ENCODE peak calls at places on chromosome 10, in seven cellular contexts. E is neuronal stem cell, D is fibroblast of lung, N is keratinocyte, T is K562, G is colonic mucosa, O is Karpas-422. Q is an unnamed sample. For H3K27me3 and H3K4me1, the result is how much of the 10 kb centered on the place peaks cover.

GRCh38 chr10:43133196-43133808 is 4.9 kb upstream of the CSGALNACT2 start:
- DNase-seq in D (peak), O (no peak), T (no peak), G (peak), E (no peak), N (no peak), Q (no peak)

GRCh38 chr10:52949899-52950298 is 177.3 kb upstream of the MBL2 start:
- DNase-seq in D (no peak), N (no peak), G (no peak), O (no peak), E (no peak), T (no peak), Q (no peak)

GRCh38 chr10:74039561-74040145 is 41.7 kb downstream of the VCL start:
- DNase-seq in O (no peak), T (peak), G (no peak), D (peak), N (no peak), E (no peak), Q (peak)

GRCh38 chr10:11180228-11180627 is 162.6 kb downstream of the CELF2 start:
- DNase-seq in O (no peak), T (peak), E (no peak), N (no peak), G (no peak), D (no peak), Q (no peak)

GRCh38 chr10:120727001-120727400 is 124.2 kb upstream of the WDR11 start:
- DNase-seq in T (no peak), N (no peak), D (peak), E (no peak), O (no peak), G (no peak), Q (peak)

GRCh38 chr10:70760271-70760787 is 24.8 kb downstream of the TBATA start:
- DNase-seq in T (no peak), N (no peak), D (no peak), G (no peak), O (no peak), E (no peak), Q (no peak)

GRCh38 chr10:122475130-122475529 is 13.8 kb downstream of the HTRA1 start:
- DNase-seq in D (no peak), N (no peak), T (no peak), G (no peak), O (no peak), E (no peak), Q (no peak)

GRCh38 chr10:45422207-45422606 is 48.2 kb downstream of the ALOX5 start:
- DNase-seq in N (no peak), T (no peak), O (no peak), G (no peak), D (no peak), E (no peak), Q (no peak)

GRCh38 chr10:22620140-22620857 is 94.1 kb downstream of the PIP4K2A start:
- DNase-seq in D (peak), N (peak), G (peak), O (no peak), T (peak), E (no peak), Q (peak)

GRCh38 chr10:29203432-29203831 is 85.4 kb upstream of the LYZL1 start:
- DNase-seq in N (no peak), O (no peak), E (no peak), T (no peak), G (no peak), D (no peak), Q (no peak)

GRCh38 chr10:18238875-18239485 is 98.8 kb downstream of the CACNB2 start:
- DNase-seq in D (peak), T (peak), G (no peak), E (no peak), N (no peak), O (peak), Q (peak)

GRCh38 chr10:102268333-102268999 is 23.1 kb downstream of the GBF1 start:
- DNase-seq in T (no peak), G (no peak), O (no peak), N (no peak), E (no peak), D (peak), Q (peak)

GRCh38 chr10:43125881-43126731 is 12.1 kb upstream of the CSGALNACT2 start:
- DNase-seq in G (peak), T (no peak), D (no peak), E (no peak), N (no peak), O (no peak), Q (no peak)

GRCh38 chr10:110525349-110526260 is 27.9 kb downstream of the DUSP5 start:
- DNase-seq in D (peak), N (no peak), O (no peak), G (no peak), T (no peak), E (no peak), Q (peak)

GRCh38 chr10:7258948-7259523 is 151.8 kb downstream of the SFMBT2 start:
- DNase-seq in E (no peak), N (no peak), G (no peak), D (peak), T (no peak), O (peak), Q (no peak)

GRCh38 chr10:119370972-119371703 is 163.8 kb downstream of the GRK5 start:
- DNase-seq in E (no peak), T (no peak), O (no peak), N (no peak), G (no peak), D (peak), Q (peak)

GRCh38 chr10:37495415-37495814 is 362.0 kb downstream of the ZNF248 start:
- DNase-seq in T (no peak), G (no peak), N (no peak), O (peak), E (no peak), D (no peak), Q (peak)

GRCh38 chr10:58280485-58280884 is 11.5 kb downstream of the CISD1 start:
- DNase-seq in D (peak), O (no peak), E (no peak), T (no peak), G (no peak), N (no peak), Q (peak)

GRCh38 chr10:110399163-110400094 is 94.7 kb upstream of the SMNDC1 start:
- DNase-seq in N (peak), G (no peak), O (no peak), T (no peak), D (peak), E (no peak), Q (peak)

GRCh38 chr10:16996530-16996964 is 133.1 kb downstream of the CUBN start:
- DNase-seq in N (no peak), T (no peak), O (no peak), D (peak), G (no peak), E (no peak), Q (peak)

GRCh38 chr10:79066460-79067240 is 2.1 kb upstream of the ZMIZ1 start:
- DNase-seq in E (no peak), T (peak), D (no peak), N (peak), G (peak), O (no peak), Q (peak)

GRCh38 chr10:80154626-80154977 is 22.1 kb downstream of the PLAC9 start:
- DNase-seq in E (no peak), D (no peak), O (no peak), T (no peak), N (no peak), G (no peak), Q (no peak)

GRCh38 chr10:80153460-80153859 is 20.9 kb downstream of the PLAC9 start:
- DNase-seq in O (no peak), D (no peak), G (no peak), N (no peak), E (no peak), T (no peak), Q (no peak)

GRCh38 chr10:80156216-80156615 is 23.7 kb downstream of the PLAC9 start:
- DNase-seq in D (peak), O (no peak), T (no peak), G (no peak), E (no peak), N (no peak), Q (peak)

GRCh38 chr10:80155696-80156215 is 23.2 kb downstream of the PLAC9 start:
- DNase-seq in G (no peak), O (no peak), T (no peak), D (no peak), N (no peak), E (no peak), Q (no peak)

GRCh38 chr10:80154978-80155695 is 22.6 kb downstream of the PLAC9 start:
- DNase-seq in O (no peak), G (no peak), N (peak), D (peak), E (no peak), T (no peak), Q (peak)
- H3K9ac ChIP-seq in O (no peak), G (no peak), N (peak), D (peak), E (no peak), T (no peak), Q (peak)

DNA sequence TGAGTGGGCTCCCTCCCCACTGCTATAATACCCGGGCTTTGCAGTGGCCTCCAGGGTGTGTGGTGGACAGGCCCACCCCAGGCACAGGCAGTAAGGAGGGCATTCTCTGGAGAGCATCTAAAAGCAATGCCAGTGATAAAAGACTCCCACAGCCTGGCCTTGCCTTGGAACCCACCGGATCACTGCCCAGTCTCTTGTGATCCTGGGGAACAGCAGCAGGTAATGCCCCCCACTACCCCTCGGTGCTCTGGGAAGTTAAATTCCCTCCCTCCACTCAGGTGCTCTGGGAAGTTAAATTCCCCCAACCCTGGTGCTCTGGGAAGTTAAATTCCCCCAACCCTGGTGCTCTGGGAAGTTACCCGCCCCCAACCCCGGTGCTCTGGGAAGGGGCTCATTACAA is 565.2 kb downstream of the TCERG1L start:
- DNase-seq in T (no peak), O (no peak), G (no peak), E (no peak), N (no peak), D (no peak), Q (no peak)
- H3K27me3 ChIP-seq in T (under half), O (under half), G (under half), E (under half), N (under half), D (under half), Q (under half)

DNA sequence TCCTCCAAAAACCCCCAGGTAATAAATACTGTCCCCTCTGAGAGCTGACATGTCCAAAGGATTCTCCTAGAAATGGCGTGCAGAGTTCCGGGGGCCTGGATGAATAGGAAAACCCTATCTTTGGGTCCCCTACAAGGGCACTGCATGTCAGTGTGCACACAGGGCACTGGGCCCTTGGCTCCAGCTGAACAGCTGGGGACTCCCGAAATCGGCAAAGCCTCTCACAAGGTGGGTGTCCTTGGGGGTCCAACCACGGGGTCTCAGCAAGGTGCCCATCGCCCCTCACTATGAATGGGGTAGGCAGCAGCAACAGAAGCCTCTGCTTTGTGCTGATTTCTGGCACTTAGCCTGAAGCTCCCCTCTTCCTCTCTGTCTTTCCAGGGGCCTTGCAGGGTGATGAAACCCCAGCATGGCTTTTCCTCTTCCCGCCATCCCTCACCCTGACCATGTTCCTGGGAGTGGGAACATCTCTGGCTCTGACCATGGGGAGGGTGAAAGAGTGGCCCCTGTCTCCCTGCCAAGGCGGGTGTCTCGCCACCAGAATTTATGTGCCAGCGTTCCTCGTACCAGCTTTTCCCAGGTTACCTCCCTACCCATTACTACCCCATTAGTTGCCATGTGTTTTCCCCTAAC is 46.0 kb downstream of the SLIT1 start:
- DNase-seq in N (no peak), E (no peak), T (no peak), O (no peak), D (no peak), G (no peak), Q (no peak)
- H3K4me1 ChIP-seq in N (under half), E (under half), T (under half), O (under half), D (under half), G (under half), Q (under half)

DNA sequence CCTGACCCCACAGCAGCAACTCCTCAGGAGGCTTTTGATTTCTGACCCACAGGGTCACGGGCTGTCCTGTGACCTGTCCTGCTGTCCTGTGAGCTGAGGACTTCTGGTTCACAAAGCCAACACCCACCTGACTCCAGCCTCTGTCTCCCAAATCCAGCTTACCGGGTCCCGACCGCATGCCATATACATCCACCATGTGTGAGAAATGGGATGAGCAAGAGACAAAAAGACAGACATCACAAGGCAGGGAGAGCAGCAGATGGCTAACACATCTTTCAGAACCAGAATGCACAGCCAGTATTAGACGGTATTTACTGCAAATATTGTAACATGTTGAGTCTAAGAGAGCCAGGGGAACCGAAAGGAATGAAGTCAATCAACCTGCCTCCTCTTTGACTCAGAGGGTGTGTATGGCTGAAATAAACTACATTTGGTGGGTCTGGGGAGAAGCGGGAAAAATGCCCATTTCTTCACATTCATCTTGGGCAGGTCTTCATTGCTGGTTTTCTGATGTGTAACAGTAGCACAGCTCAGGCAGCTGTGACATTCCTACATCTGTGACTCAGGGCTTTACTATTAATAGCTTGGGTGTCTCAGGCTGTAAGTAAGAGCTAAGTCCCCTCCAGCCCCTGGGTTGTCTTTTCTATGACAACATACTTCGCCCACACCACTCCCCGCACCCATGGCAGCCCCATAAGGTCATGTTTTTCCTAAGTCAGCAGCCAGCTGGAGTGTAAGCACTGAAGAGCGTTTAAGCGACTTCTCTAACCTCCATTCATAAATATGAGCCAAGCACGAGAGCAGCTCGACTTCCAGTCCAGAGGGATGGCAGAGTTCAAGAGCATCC is 25.0 kb downstream of the ABLIM1 start:
- DNase-seq in D (peak), E (no peak), N (peak), G (no peak), O (no peak), T (peak), Q (peak)
- H3K9ac ChIP-seq in D (peak), E (no peak), N (peak), G (no peak), O (no peak), T (no peak), Q (peak)

GRCh38 chr10:49394933-49395740 is 752 bp downstream of the DRGX start:
- DNase-seq in G (no peak), N (no peak), D (no peak), E (peak), O (no peak), T (no peak), Q (peak)
- H3K27me3 ChIP-seq in G (half or more), N (half or more), D (half or more), E (under half), O (under half), T (half or more), Q (half or more)

GRCh38 chr10:1058017-1058416 is 1.8 kb downstream of the WDR37 start:
- DNase-seq in D (no peak), O (peak), T (no peak), G (no peak), N (no peak), E (no peak), Q (no peak)
- H3K4me1 ChIP-seq in D (under half), O (under half), T (under half), G (under half), N (half or more), E (under half), Q (under half)